ENCODE peak calls at places on chromosome 7, in four cellular contexts. Q is HS-5; J is activated CD8-positive, alpha-beta memory T cell treated with anti-CD3 and anti-CD28 coated beads, Interleukin-2, amount 50 U/mL, for 4 hours; L is mucosa of gallbladder. H is an unnamed sample.

GRCh38 chr7:6056616-6057015 is 25.4 kb downstream of the ANKRD61 start:
- DNase-seq in Q (no peak), J (no peak), L (no peak), H (no peak)

GRCh38 chr7:31004393-31004792 is 40.6 kb downstream of the GHRHR start:
- DNase-seq in Q (no peak), L (no peak), J (no peak), H (no peak)

GRCh38 chr7:124915242-124915641 is 14.4 kb downstream of the POT1 start:
- DNase-seq in J (no peak), L (no peak), Q (no peak), H (no peak)

GRCh38 chr7:87934699-87935372 is 785 bp downstream of the ADAM22 start:
- DNase-seq in J (peak; percentile 19), L (no peak), Q (peak; percentile 5), H (peak; percentile 42)

GRCh38 chr7:75642810-75643486 is 95.8 kb downstream of the HIP1 start:
- DNase-seq in Q (no peak), L (peak; percentile 45), J (peak; percentile 67), H (no peak)

GRCh38 chr7:89283311-89283710 is 487.8 kb upstream of the TEX47 start:
- DNase-seq in Q (no peak), L (no peak), J (no peak), H (no peak)

GRCh38 chr7:156703773-156704482 is 63.4 kb downstream of the RNF32 start:
- DNase-seq in L (no peak), J (no peak), Q (no peak), H (no peak)

GRCh38 chr7:82816272-82816671 is 346.4 kb downstream of the PCLO start:
- DNase-seq in Q (no peak), J (no peak), L (no peak), H (no peak)

GRCh38 chr7:24729365-24730017 is 27.8 kb downstream of the GSDME start:
- DNase-seq in J (no peak), Q (no peak), L (no peak), H (no peak)

GRCh38 chr7:71132521-71133231 is 732 bp downstream of the GALNT17 start:
- DNase-seq in J (no peak), L (no peak), Q (no peak), H (no peak)

GRCh38 chr7:40310213-40310612 is 175.4 kb downstream of the SUGCT start:
- DNase-seq in Q (no peak), L (no peak), J (no peak), H (no peak)

GRCh38 chr7:109986701-109987100 is 1104.2 kb upstream of the LRRN3 start:
- DNase-seq in L (no peak), J (no peak), Q (no peak), H (no peak)

GRCh38 chr7:33669251-33669670 is 236.1 kb upstream of the BMPER start:
- DNase-seq in J (no peak), Q (no peak), L (no peak), H (no peak)

GRCh38 chr7:33764752-33765451 is 140.4 kb upstream of the BMPER start:
- DNase-seq in J (no peak), L (peak; percentile 46), Q (peak; percentile 63), H (no peak)

GRCh38 chr7:102431617-102432298 is 1.6 kb upstream of the ORAI2 start:
- DNase-seq in L (no peak), J (peak; percentile 60), Q (no peak), H (peak; percentile 35)

GRCh38 chr7:106767498-106768323 is 97.4 kb upstream of the PIK3CG start:
- DNase-seq in Q (no peak), L (no peak), J (no peak), H (no peak)

GRCh38 chr7:132713893-132714292 is 137.6 kb upstream of the PLXNA4 start:
- DNase-seq in L (no peak), Q (no peak), J (no peak), H (no peak)

GRCh38 chr7:4807708-4808420 is 32.4 kb downstream of the AP5Z1 start:
- DNase-seq in L (no peak), J (no peak), Q (no peak), H (no peak)

GRCh38 chr7:44275829-44276570 is 49.4 kb downstream of the CAMK2B start:
- DNase-seq in L (no peak), J (no peak), Q (no peak), H (no peak)

GRCh38 chr7:5773661-5774086 is 7.8 kb downstream of the RNF216 start:
- DNase-seq in Q (peak; percentile 100), J (peak; percentile 51), L (no peak), H (no peak)

GRCh38 chr7:55108818-55109217 is 90.0 kb downstream of the EGFR start:
- DNase-seq in J (no peak), L (no peak), Q (no peak), H (no peak)

GRCh38 chr7:150314639-150315239 is 8.4 kb upstream of the LRRC61 start:
- DNase-seq in L (no peak), Q (no peak), J (no peak), H (no peak)

H was measured in pons.